ENCODE peak calls at places on chromosomes 7 and 10, in five cellular contexts. B is A673, O is AG04450, E is tibial artery, H is K562. C is an unnamed sample.

GRCh38 chr10:70932415-70933196 is 44.2 kb upstream of the PCBD1 start:
- DNase-seq in B (peak; percentile 10), O (no peak), E (no peak), H (no peak), C (no peak)

GRCh38 chr10:36489928-36490279 is 635.5 kb upstream of the ANKRD30A start:
- DNase-seq in B (peak; percentile 63), O (peak; percentile 44), E (no peak), H (no peak), C (no peak)

GRCh38 chr7:29609162-29610030 is 45.8 kb downstream of the PRR15 start:
- DNase-seq in B (peak; percentile 71), O (no peak), E (no peak), H (peak; percentile 79), C (no peak)

GRCh38 chr10:58431903-58432302 is 46.7 kb downstream of the TFAM start:
- DNase-seq in B (no peak), O (no peak), E (no peak), H (no peak), C (no peak)

GRCh38 chr7:136214356-136214755 is 237.2 kb upstream of the MTPN start:
- DNase-seq in B (no peak), O (no peak), E (no peak), H (no peak), C (no peak)

GRCh38 chr7:68604516-68604915 is 993.8 kb upstream of the AUTS2 start:
- DNase-seq in B (no peak), O (no peak), E (no peak), H (no peak), C (no peak)

GRCh38 chr10:110834622-110835219 is 37.0 kb upstream of the PDCD4 start:
- DNase-seq in B (peak; percentile 71), O (no peak), E (peak; percentile 54), H (peak; percentile 45), C (no peak)

GRCh38 chr10:52446391-52446790 is 132.3 kb downstream of the DKK1 start:
- DNase-seq in B (no peak), O (no peak), E (no peak), H (no peak), C (no peak)

GRCh38 chr10:52276982-52277381 is 37.1 kb upstream of the DKK1 start:
- DNase-seq in B (no peak), O (no peak), E (no peak), H (no peak), C (no peak)

GRCh38 chr7:91618665-91619437 is 261.7 kb downstream of the MTERF1 start:
- DNase-seq in B (no peak), O (no peak), E (no peak), H (no peak), C (no peak)

GRCh38 chr10:11795101-11795920 is 27.8 kb upstream of the PROSER2 start:
- DNase-seq in B (no peak), O (no peak), E (no peak), H (no peak), C (no peak)

GRCh38 chr10:20879136-20879535 is 18.0 kb downstream of the NEBL start:
- DNase-seq in B (no peak), O (no peak), E (no peak), H (no peak), C (no peak)

GRCh38 chr7:77813180-77813579 is 14.6 kb downstream of the PHTF2 start:
- DNase-seq in B (no peak), O (no peak), E (no peak), H (no peak), C (no peak)

GRCh38 chr7:78420001-78420400 is 621.4 kb downstream of the PHTF2 start:
- DNase-seq in B (no peak), O (no peak), E (no peak), H (no peak), C (no peak)

GRCh38 chr7:135979674-135980660 is 2.8 kb upstream of the MTPN start:
- DNase-seq in B (peak; percentile 46), O (no peak), E (no peak), H (no peak), C (no peak)

GRCh38 chr10:63264852-63265617 is 131.9 kb downstream of the NRBF2 start:
- DNase-seq in B (peak; percentile 80), O (no peak), E (no peak), H (peak; percentile 91), C (peak; percentile 36)

GRCh38 chr10:63217120-63217605 is 84.0 kb downstream of the NRBF2 start:
- DNase-seq in B (peak; percentile 71), O (no peak), E (no peak), H (peak; percentile 61), C (no peak)

GRCh38 chr7:44167920-44168319 is 21.3 kb downstream of the GCK start:
- DNase-seq in B (no peak), O (no peak), E (no peak), H (no peak), C (no peak)

GRCh38 chr7:16268821-16269768 is 152.2 kb downstream of the CRPPA start:
- DNase-seq in B (no peak), O (peak; percentile 11), E (no peak), H (peak; percentile 98), C (no peak)

GRCh38 chr7:99679400-99680191 is at the start of gene CYP3A5:
- DNase-seq in B (peak; percentile 54), O (no peak), E (no peak), H (peak; percentile 93), C (no peak)

GRCh38 chr7:91852263-91852741 is 28.2 kb downstream of the MTERF1 start:
- DNase-seq in B (peak; percentile 57), O (no peak), E (no peak), H (peak; percentile 75), C (no peak)

GRCh38 chr7:105277341-105277740 is 111.4 kb downstream of the SRPK2 start:
- DNase-seq in B (no peak), O (peak; percentile 36), E (no peak), H (no peak), C (no peak)

GRCh38 chr10:123683459-123683858 is 17.3 kb downstream of the GPR26 start:
- DNase-seq in B (no peak), O (no peak), E (no peak), H (no peak), C (no peak)

GRCh38 chr10:76632158-76633051 is 1005.2 kb downstream of the KCNMA1 start:
- DNase-seq in B (no peak), O (no peak), E (no peak), H (no peak), C (no peak)

GRCh38 chr10:27658788-27659187 is 86.8 kb downstream of the MKX start:
- DNase-seq in B (no peak), O (no peak), E (no peak), H (no peak), C (no peak)

GRCh38 chr7:158252081-158252836 is 335.4 kb downstream of the PTPRN2 start:
- DNase-seq in B (no peak), O (no peak), E (peak; percentile 8), H (no peak), C (no peak)

GRCh38 chr7:10780400-10780747 is 193.3 kb upstream of the PHF14 start:
- DNase-seq in B (no peak), O (no peak), E (no peak), H (peak; percentile 84), C (no peak)
- H3K4me3 ChIP-seq in B (no peak overlapping the region), O (no peak overlapping the region), E (no peak overlapping the region), H (peak overlapping the region; percentile 50), C (no peak overlapping the region)

DNA sequence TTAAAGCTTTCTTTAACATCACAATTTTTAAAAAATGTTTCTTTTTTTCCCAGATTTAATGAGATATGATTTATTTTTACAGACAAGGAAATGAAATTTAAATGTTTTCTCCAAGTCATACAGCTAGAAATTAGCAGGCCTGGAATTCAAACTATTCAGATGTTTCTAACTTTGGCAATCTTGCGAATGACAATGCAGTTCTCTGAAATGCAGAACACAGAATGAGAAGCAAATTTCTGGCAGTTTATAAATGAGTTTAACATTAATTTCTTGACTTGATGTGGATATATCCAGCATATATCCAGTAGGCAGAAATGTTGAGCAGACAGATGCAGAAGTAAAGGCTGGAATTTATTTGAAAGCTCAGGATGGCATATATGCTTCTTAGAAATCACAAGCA is 227.5 kb downstream of the THSD7A start:
- DNase-seq in B (no peak), O (no peak), E (no peak), H (no peak), C (no peak)
- H3K27ac ChIP-seq in B (no peak overlapping the region), O (no peak overlapping the region), E (no peak overlapping the region), H (no peak overlapping the region), C (no peak overlapping the region)

DNA sequence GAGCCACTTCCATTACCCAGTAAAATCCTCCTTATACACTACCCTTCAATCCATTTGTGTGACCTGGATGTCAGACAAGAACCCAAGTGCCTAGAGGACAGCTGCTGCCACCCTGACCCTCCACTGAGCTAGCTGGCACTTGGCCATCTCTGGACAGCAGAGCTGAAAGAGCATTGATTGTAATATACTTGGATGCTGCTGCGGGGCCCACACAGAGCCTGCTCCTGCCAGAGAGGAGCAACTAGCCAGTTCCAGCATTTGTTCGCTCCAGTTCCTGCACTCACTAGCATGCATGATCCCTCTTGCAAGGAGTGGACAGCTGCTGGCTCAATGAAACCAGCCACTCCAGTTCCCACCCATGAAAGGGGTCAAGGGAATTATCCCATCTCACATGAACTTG is 8.4 kb upstream of the TMEM254 start:
- DNase-seq in B (no peak), O (no peak), E (no peak), H (no peak), C (no peak)
- TF ChIP-seq CTCF in B (no peak), O (no peak), E (no peak), H (no peak), C (no peak)

GRCh38 chr10:97353945-97354344 is 19.4 kb upstream of the FRAT2 start:
- DNase-seq in B (no peak), O (no peak), E (no peak), H (no peak), C (no peak)
- H3K4me3 ChIP-seq in B (no peak overlapping the region), O (no peak overlapping the region), E (no peak overlapping the region), H (no peak overlapping the region), C (no peak overlapping the region)

GRCh38 chr7:1446611-1447032 is 12.6 kb downstream of the MICALL2 start:
- DNase-seq in B (no peak), O (no peak), E (no peak), H (no peak), C (no peak)
- H3K27ac ChIP-seq in B (no peak overlapping the region), O (no peak overlapping the region), E (no peak overlapping the region), H (no peak overlapping the region), C (peak overlapping the region; percentile 91)

DNA sequence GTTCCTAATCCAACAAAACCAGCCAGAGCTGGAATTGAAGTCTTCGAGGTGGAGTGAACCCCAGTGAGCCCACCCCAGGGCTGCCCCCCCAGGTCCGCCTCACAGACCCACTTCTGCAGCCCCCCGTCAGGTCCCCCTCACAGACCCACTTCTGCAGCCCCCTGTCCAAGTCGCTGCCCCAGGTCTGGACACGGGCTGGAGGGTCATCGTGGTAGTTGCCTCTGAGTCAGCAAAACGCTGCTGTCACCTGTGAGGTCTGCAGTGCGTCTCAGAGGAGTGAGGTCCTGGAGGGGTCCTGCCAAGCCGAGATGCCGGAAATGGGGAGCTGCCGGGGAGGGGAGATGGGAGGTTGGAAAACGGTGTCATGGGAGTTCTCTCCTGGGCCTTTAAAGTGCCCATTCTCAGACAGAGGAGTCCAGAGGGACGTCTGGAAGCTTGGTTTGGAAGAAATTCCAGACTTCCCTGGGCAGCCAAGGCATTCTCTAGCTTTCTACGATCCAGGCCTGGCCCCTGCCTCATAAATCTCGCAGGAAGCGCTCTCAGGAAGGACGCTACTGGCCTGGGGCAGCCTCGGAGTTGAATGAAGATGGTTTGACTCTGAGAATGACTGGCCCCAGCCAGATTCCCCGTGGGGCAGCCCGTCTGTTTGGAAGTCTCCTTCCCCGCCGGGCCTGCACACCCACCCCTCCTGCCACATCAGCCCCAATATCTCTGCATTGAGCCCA is 38.6 kb downstream of the CALML3 start:
- DNase-seq in B (no peak), O (no peak), E (no peak), H (no peak), C (no peak)
- TF ChIP-seq CTCF in B (no peak), O (no peak), E (no peak), H (no peak), C (no peak)

C was measured in tibial nerve.